ENCODE peak calls at places on chromosomes 3 and 15, in seven cellular contexts. C is neural crest cell, O is PC-3, U is GM23338, Q is IMR-90, I is uterus, Z is GM10248. T is an unnamed sample.

GRCh38 chr3:11077466-11077865 is 76.8 kb upstream of the HRH1 start:
- DNase-seq in C (no peak), O (peak), U (no peak), Q (peak), I (no peak), Z (no peak), T (no peak)

GRCh38 chr3:40333416-40333815 is 23.9 kb downstream of the EIF1B start:
- DNase-seq in C (no peak), O (no peak), U (no peak), Q (no peak), I (no peak), Z (no peak), T (no peak)

GRCh38 chr15:74385442-74386132 is 18.1 kb upstream of the CYP11A1 start:
- DNase-seq in C (no peak), O (no peak), U (no peak), Q (no peak), I (no peak), Z (no peak), T (no peak)

GRCh38 chr3:100634493-100635272 is 25.3 kb downstream of the ADGRG7 start:
- DNase-seq in C (no peak), O (peak), U (peak), Q (peak), I (no peak), Z (peak), T (peak)

GRCh38 chr3:48429416-48430358 is at the start of gene PLXNB1:
- DNase-seq in C (peak), O (peak), U (peak), Q (peak), I (peak), Z (peak), T (peak)

GRCh38 chr3:54696313-54696712 is 231.5 kb downstream of the LRTM1 start:
- DNase-seq in C (no peak), O (peak), U (no peak), Q (no peak), I (no peak), Z (no peak), T (no peak)

GRCh38 chr3:56052219-56052618 is 416.0 kb downstream of the ERC2 start:
- DNase-seq in C (no peak), O (no peak), U (no peak), Q (no peak), I (no peak), Z (no peak), T (no peak)

GRCh38 chr15:33013827-33014445 is 180.6 kb downstream of the FMN1 start:
- DNase-seq in C (no peak), O (peak), U (no peak), Q (peak), I (no peak), Z (no peak), T (no peak)

GRCh38 chr15:39358441-39359041 is 222.3 kb upstream of the THBS1 start:
- DNase-seq in C (no peak), O (peak), U (no peak), Q (peak), I (peak), Z (no peak), T (peak)

GRCh38 chr3:52090131-52090548 is 33.8 kb upstream of the DUSP7 start:
- DNase-seq in C (no peak), O (peak), U (no peak), Q (peak), I (peak), Z (no peak), T (no peak)

GRCh38 chr3:51559266-51559907 is 20.9 kb downstream of the RAD54L2 start:
- DNase-seq in C (no peak), O (peak), U (no peak), Q (peak), I (peak), Z (no peak), T (no peak)

GRCh38 chr15:68335251-68335650 is 57.7 kb downstream of the FEM1B start:
- DNase-seq in C (no peak), O (peak), U (no peak), Q (no peak), I (no peak), Z (no peak), T (no peak)

GRCh38 chr3:125116311-125117069 is 60.7 kb upstream of the HEG1 start:
- DNase-seq in C (no peak), O (peak), U (no peak), Q (peak), I (no peak), Z (no peak), T (no peak)

GRCh38 chr3:130737622-130738021 is 9.0 kb downstream of the PIK3R4 start:
- DNase-seq in C (no peak), O (no peak), U (no peak), Q (no peak), I (no peak), Z (no peak), T (no peak)

GRCh38 chr15:69813881-69814280 is 283.8 kb downstream of the TLE3 start:
- DNase-seq in C (no peak), O (no peak), U (no peak), Q (no peak), I (no peak), Z (no peak), T (no peak)

GRCh38 chr3:15779111-15779510 is 18.7 kb downstream of the ANKRD28 start:
- DNase-seq in C (no peak), O (no peak), U (no peak), Q (no peak), I (no peak), Z (no peak), T (no peak)

GRCh38 chr3:190385835-190386688 is 1.9 kb upstream of the CLDN16 start:
- DNase-seq in C (no peak), O (peak), U (no peak), Q (peak), I (no peak), Z (no peak), T (no peak)

GRCh38 chr15:63348392-63348791 is 33.3 kb downstream of the CA12 start:
- DNase-seq in C (no peak), O (peak), U (no peak), Q (peak), I (no peak), Z (no peak), T (no peak)

GRCh38 chr15:90211440-90212168 is 10.5 kb downstream of the SEMA4B start:
- DNase-seq in C (no peak), O (peak), U (no peak), Q (peak), I (no peak), Z (no peak), T (no peak)

GRCh38 chr3:35201221-35201620 is 438.1 kb upstream of the ARPP21 start:
- DNase-seq in C (no peak), O (no peak), U (no peak), Q (no peak), I (no peak), Z (no peak), T (no peak)

GRCh38 chr3:39707314-39707909 is 102.0 kb upstream of the MYRIP start:
- DNase-seq in C (no peak), O (peak), U (peak), Q (peak), I (no peak), Z (peak), T (no peak)

GRCh38 chr15:89186798-89187197 is 34.6 kb downstream of the RLBP1 start:
- DNase-seq in C (no peak), O (no peak), U (no peak), Q (no peak), I (no peak), Z (no peak), T (no peak)

GRCh38 chr15:92541197-92542190 is 114.1 kb downstream of the FAM174B start:
- DNase-seq in C (no peak), O (no peak), U (no peak), Q (no peak), I (no peak), Z (no peak), T (no peak)

GRCh38 chr15:51386960-51387698 is 45.7 kb downstream of the GLDN start:
- DNase-seq in C (no peak), O (no peak), U (no peak), Q (no peak), I (no peak), Z (no peak), T (no peak)

DNA sequence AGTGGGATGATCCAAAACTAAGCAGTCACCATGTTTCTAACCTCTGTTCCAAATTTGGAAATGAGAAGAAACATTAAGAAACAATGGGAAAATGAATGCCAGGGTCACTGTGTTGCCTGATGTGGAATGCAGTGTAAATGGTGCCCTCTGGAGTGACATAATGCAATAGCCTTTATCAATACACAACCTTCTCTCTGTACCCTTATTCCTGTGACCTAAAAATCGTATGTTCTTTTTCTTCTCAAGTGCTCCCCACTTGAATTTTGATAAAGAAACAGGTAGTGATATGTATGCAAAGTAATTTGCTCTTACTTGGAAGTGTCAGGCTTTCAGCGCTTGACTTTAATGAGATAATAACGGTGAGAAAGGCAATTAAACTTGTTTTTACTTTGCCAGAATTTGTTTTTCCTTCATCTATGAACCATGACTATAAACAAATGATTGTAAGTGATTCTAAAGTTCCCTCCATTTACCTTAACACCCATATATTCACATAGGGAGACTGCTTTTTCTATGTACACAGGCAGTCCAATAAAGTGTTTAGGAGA is 145.8 kb upstream of the THRB start:
- DNase-seq in C (no peak), O (peak), U (peak), Q (no peak), I (no peak), Z (no peak), T (no peak)
- TF ChIP-seq CTCF in C (peak), O (peak), U (peak), Q (peak), I (no peak), Z (peak), T (no peak)

DNA sequence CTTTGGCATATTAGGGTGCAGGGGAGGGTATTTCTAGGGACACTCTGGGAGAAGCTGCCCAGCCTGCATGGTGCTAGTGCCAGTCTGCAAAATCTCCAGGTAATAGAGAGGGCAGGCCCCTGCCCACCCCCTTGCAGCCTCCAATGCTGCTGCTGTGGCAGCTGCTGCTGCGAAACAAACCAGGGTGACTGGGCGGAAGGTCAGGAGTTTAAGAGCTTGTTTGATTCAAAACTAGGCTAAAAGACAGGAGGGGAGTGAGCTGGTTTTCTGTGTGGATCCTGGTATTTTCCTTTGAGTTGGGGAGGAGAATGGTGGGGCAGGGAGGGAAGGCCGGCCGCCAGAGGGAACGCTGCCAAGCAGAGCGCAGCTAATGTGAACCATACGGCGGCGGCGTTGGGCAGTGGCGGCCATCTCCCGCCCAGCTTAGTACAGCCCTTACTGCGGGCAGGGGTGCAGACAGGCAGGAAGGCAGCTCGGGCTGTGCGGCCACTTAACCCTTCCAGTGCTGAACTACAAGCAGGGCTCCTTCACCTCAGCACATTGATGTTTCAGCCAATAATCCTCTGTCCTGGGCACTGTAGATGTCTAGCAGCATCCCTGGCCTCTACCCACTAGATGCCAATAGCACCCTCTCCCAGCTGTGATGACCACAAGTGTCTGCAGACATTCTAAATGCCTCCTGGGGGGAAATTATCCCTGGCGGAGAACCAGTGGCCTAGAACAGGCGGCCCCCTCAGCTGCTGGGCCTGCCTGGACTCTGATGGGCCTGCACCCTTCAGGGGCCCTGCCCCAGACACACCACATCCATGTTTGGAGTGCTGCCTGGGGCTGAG is 125.7 kb downstream of the EEFSEC start:
- DNase-seq in C (peak), O (no peak), U (peak), Q (peak), I (peak), Z (no peak), T (no peak)
- TF ChIP-seq CTCF in C (no peak), O (no peak), U (no peak), Q (no peak), I (no peak), Z (no peak), T (no peak)

GRCh38 chr3:148992027-148992634 is 791 bp downstream of the GYG1 start:
- DNase-seq in C (peak), O (peak), U (peak), Q (no peak), I (peak), Z (peak), T (peak)

GRCh38 chr3:148990211-148990610 is 1.1 kb upstream of the GYG1 start:
- DNase-seq in C (no peak), O (no peak), U (no peak), Q (no peak), I (peak), Z (peak), T (peak)

GRCh38 chr3:148992635-148993230 is 1.4 kb downstream of the GYG1 start:
- DNase-seq in C (no peak), O (no peak), U (no peak), Q (no peak), I (no peak), Z (no peak), T (no peak)

GRCh38 chr3:148991219-148992026 is at the start of gene GYG1:
- DNase-seq in C (peak), O (peak), U (peak), Q (peak), I (peak), Z (peak), T (peak)
- TF ChIP-seq CTCF in C (peak), O (peak), U (peak), Q (peak), I (peak), Z (peak), T (peak)

GRCh38 chr3:183266454-183266853 is 13.4 kb downstream of the B3GNT5 start:
- DNase-seq in C (no peak), O (no peak), U (no peak), Q (no peak), I (no peak), Z (no peak), T (peak)

GRCh38 chr3:183268361-183268760 is 15.3 kb downstream of the B3GNT5 start:
- DNase-seq in C (no peak), O (no peak), U (peak), Q (no peak), I (no peak), Z (no peak), T (peak)

GRCh38 chr3:183265157-183265642 is 12.1 kb downstream of the B3GNT5 start:
- DNase-seq in C (peak), O (no peak), U (peak), Q (no peak), I (peak), Z (no peak), T (peak)

GRCh38 chr3:183265713-183266417 is 12.8 kb downstream of the B3GNT5 start:
- DNase-seq in C (no peak), O (peak), U (peak), Q (peak), I (peak), Z (no peak), T (peak)

GRCh38 chr3:183267140-183267539 is 14.1 kb downstream of the B3GNT5 start:
- DNase-seq in C (no peak), O (no peak), U (no peak), Q (no peak), I (no peak), Z (no peak), T (no peak)
- TF ChIP-seq CTCF in C (no peak), O (no peak), U (no peak), Q (no peak), I (no peak), Z (no peak), T (no peak)

GRCh38 chr3:46368569-46368968 is 2.2 kb upstream of the CCR5 start:
- DNase-seq in C (no peak), O (peak), U (peak), Q (no peak), I (peak), Z (peak), T (peak)
- TF ChIP-seq CTCF in C (peak), O (peak), U (peak), Q (no peak), I (no peak), Z (peak), T (peak)